ENCODE peak calls at places on chromosomes 6 and 20, in five cellular contexts. R is nephron progenitor cell, A is Right ventricle myocardium inferior, J is cardiac muscle cell, O is AG08396. I is an unnamed sample.

GRCh38 chr6:82381278-82381677 is 17.7 kb downstream of the TPBG start:
- DNase-seq in R (no peak), A (no peak), J (no peak), O (no peak), I (no peak)

GRCh38 chr6:156884306-156884705 is 107.1 kb downstream of the ARID1B start:
- DNase-seq in R (no peak), A (no peak), J (no peak), O (no peak), I (no peak)

GRCh38 chr6:37630281-37630799 is 67.3 kb downstream of the MDGA1 start:
- DNase-seq in R (no peak), A (no peak), J (peak), O (peak), I (peak)

GRCh38 chr6:15430181-15430580 is 184.3 kb downstream of the JARID2 start:
- DNase-seq in R (no peak), A (no peak), J (peak), O (no peak), I (no peak)

GRCh38 chr6:31128093-31128676 is 7.9 kb upstream of the CDSN start:
- DNase-seq in R (peak), A (peak), J (peak), O (peak), I (no peak)

GRCh38 chr6:78770766-78771165 is 96.6 kb upstream of the IRAK1BP1 start:
- DNase-seq in R (no peak), A (no peak), J (no peak), O (no peak), I (no peak)

GRCh38 chr20:24981282-24981681 is 11.3 kb downstream of the APMAP start:
- DNase-seq in R (no peak), A (no peak), J (no peak), O (no peak), I (no peak)

GRCh38 chr6:46191961-46192360 is 21.2 kb upstream of the ENPP5 start:
- DNase-seq in R (no peak), A (no peak), J (peak), O (peak), I (peak)

I was measured in HFFc6.